ENCODE peak calls at places on chromosomes 12 and 14, in six cellular contexts. W is H1, R is HepG2, M is GM12891, Y is GM12878, V is K562. C is an unnamed sample.

GRCh38 chr12:113479578-113480335 is 8.1 kb upstream of the LHX5 start:
- DNase-seq in W (peak), R (peak), M (peak), Y (no peak), V (peak), C (no peak)

GRCh38 chr12:65908147-65908546 is 83.9 kb downstream of the HMGA2 start:
- DNase-seq in W (no peak), R (no peak), M (no peak), Y (no peak), V (no peak), C (no peak)

GRCh38 chr12:12734054-12734453 is 16.9 kb downstream of the CDKN1B start:
- DNase-seq in W (no peak), R (no peak), M (no peak), Y (no peak), V (no peak), C (no peak)

GRCh38 chr14:97036096-97036852 is 239.1 kb downstream of the VRK1 start:
- DNase-seq in W (no peak), R (no peak), M (no peak), Y (no peak), V (no peak), C (no peak)

GRCh38 chr12:11631288-11631687 is 18.2 kb upstream of the ETV6 start:
- DNase-seq in W (no peak), R (no peak), M (no peak), Y (no peak), V (no peak), C (no peak)

GRCh38 chr14:101363880-101364391 is 197.4 kb upstream of the DIO3 start:
- DNase-seq in W (no peak), R (no peak), M (no peak), Y (no peak), V (no peak), C (no peak)

GRCh38 chr14:66979083-66979974 is 209.9 kb upstream of the GARIN2 start:
- DNase-seq in W (no peak), R (no peak), M (no peak), Y (no peak), V (no peak), C (no peak)

GRCh38 chr14:40115583-40115982 is 683.4 kb upstream of the FBXO33 start:
- DNase-seq in W (no peak), R (no peak), M (no peak), Y (no peak), V (no peak), C (no peak)

GRCh38 chr14:80117876-80118275 is 93.4 kb downstream of the DIO2 start:
- DNase-seq in W (no peak), R (no peak), M (no peak), Y (no peak), V (no peak), C (no peak)

GRCh38 chr14:48333221-48333910 is 658.0 kb upstream of the MDGA2 start:
- DNase-seq in W (no peak), R (no peak), M (no peak), Y (no peak), V (no peak), C (no peak)

GRCh38 chr14:92224348-92224954 is 98.5 kb upstream of the SLC24A4 start:
- DNase-seq in W (no peak), R (no peak), M (no peak), Y (no peak), V (no peak), C (no peak)

GRCh38 chr14:47154276-47154797 is 502.8 kb upstream of the RPL10L start:
- DNase-seq in W (no peak), R (no peak), M (no peak), Y (no peak), V (no peak), C (no peak)

GRCh38 chr12:67764946-67765619 is 116.5 kb downstream of the DYRK2 start:
- DNase-seq in W (no peak), R (no peak), M (no peak), Y (no peak), V (no peak), C (no peak)

GRCh38 chr14:22820731-22821130 is 5.5 kb upstream of the SLC7A7 start:
- DNase-seq in W (no peak), R (no peak), M (no peak), Y (no peak), V (no peak), C (no peak)

GRCh38 chr12:77923882-77924281 is 93.2 kb downstream of the NAV3 start:
- DNase-seq in W (no peak), R (no peak), M (no peak), Y (no peak), V (no peak), C (no peak)

GRCh38 chr14:96145116-96145864 is 59.3 kb upstream of the BDKRB2 start:
- DNase-seq in W (peak), R (no peak), M (no peak), Y (no peak), V (no peak), C (no peak)

GRCh38 chr14:102951799-102952198 is 29.3 kb downstream of the AMN start:
- DNase-seq in W (no peak), R (no peak), M (no peak), Y (no peak), V (no peak), C (no peak)

GRCh38 chr12:49580572-49581535 is 12.9 kb upstream of the MCRS1 start:
- DNase-seq in W (peak), R (peak), M (peak), Y (no peak), V (peak), C (peak)

GRCh38 chr12:49585477-49586445 is 17.8 kb upstream of the MCRS1 start:
- DNase-seq in W (no peak), R (no peak), M (no peak), Y (no peak), V (no peak), C (no peak)

GRCh38 chr12:49582201-49582600 is 14.3 kb upstream of the MCRS1 start:
- DNase-seq in W (no peak), R (no peak), M (no peak), Y (no peak), V (no peak), C (no peak)

GRCh38 chr12:49583361-49584094 is 15.6 kb upstream of the MCRS1 start:
- DNase-seq in W (no peak), R (no peak), M (no peak), Y (no peak), V (no peak), C (no peak)

GRCh38 chr12:49582840-49583239 is 14.9 kb upstream of the MCRS1 start:
- DNase-seq in W (no peak), R (no peak), M (no peak), Y (no peak), V (no peak), C (no peak)
- TF ChIP-seq POLR2A in W (no peak), R (no peak), M (no peak), Y (no peak), V (no peak), C (no peak)

GRCh38 chr12:42474391-42474790 is 115.2 kb downstream of the PRICKLE1 start:
- DNase-seq in W (no peak), R (no peak), M (no peak), Y (no peak), V (no peak), C (no peak)
- TF ChIP-seq TAF1 in W (no peak), R (no peak), M (no peak), Y (no peak), V (no peak), C (no peak)

GRCh38 chr12:53571295-53571694 is 54.9 kb downstream of the ATF7 start:
- DNase-seq in W (no peak), R (no peak), M (no peak), Y (no peak), V (no peak), C (no peak)
- TF ChIP-seq POLR2A in W (no peak), R (no peak), M (no peak), Y (no peak), V (no peak), C (no peak)

GRCh38 chr12:50620050-50620974 is 115.5 kb downstream of the DIP2B start:
- DNase-seq in W (no peak), R (no peak), M (no peak), Y (no peak), V (no peak), C (no peak)
- TF ChIP-seq TAF1 in W (no peak), R (no peak), M (no peak), Y (no peak), V (no peak), C (no peak)

GRCh38 chr12:28191690-28192089 is 1.4 kb downstream of the CCDC91 start:
- DNase-seq in W (no peak), R (no peak), M (no peak), Y (no peak), V (peak), C (no peak)

GRCh38 chr12:28192145-28192544 is 1.9 kb downstream of the CCDC91 start:
- DNase-seq in W (no peak), R (no peak), M (no peak), Y (no peak), V (peak), C (no peak)

GRCh38 chr12:28189774-28190320 is 409 bp upstream of the CCDC91 start:
- DNase-seq in W (no peak), R (no peak), M (no peak), Y (no peak), V (no peak), C (no peak)

GRCh38 chr12:28191018-28191595 is 851 bp downstream of the CCDC91 start:
- DNase-seq in W (no peak), R (no peak), M (no peak), Y (no peak), V (peak), C (no peak)

DNA sequence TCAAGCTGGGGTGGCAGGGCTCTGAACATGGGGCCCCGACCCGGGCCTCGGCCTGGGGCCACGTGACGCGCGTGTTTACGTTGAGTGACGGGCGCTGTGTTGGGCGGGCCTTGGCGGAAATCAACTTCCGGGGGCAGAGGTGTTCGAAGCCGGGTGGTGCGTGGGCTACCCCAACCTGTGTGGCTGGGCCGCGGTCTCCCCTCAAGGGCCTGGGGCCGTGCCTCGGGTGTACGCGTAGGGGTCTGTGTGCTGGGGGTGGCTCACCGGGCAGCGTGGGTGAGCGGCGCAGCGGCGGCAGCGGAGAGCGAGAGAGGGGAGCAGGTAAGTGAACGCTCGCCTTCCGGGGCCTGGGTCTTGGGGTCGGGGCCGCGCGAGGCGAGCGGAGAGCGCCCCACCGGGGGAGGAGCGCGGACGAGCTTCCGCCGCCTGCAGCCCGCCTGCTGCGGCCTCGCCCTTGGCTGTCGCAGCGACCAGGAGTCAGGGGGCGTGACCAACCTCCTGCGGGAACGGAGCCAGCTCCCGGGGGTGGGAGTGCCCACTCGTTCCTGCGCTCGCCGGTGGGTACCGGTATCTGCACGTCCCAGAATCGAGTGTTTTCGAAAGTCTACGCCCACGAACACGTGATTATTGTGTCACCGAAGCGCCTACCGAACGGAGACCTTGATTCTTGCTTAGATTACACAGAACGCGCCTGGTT is at the start of gene CCDC91:
- DNase-seq in W (peak), R (peak), M (peak), Y (peak), V (peak), C (peak)
- TF ChIP-seq POLR2A in W (peak), R (peak), M (peak), Y (peak), V (peak), C (peak)

DNA sequence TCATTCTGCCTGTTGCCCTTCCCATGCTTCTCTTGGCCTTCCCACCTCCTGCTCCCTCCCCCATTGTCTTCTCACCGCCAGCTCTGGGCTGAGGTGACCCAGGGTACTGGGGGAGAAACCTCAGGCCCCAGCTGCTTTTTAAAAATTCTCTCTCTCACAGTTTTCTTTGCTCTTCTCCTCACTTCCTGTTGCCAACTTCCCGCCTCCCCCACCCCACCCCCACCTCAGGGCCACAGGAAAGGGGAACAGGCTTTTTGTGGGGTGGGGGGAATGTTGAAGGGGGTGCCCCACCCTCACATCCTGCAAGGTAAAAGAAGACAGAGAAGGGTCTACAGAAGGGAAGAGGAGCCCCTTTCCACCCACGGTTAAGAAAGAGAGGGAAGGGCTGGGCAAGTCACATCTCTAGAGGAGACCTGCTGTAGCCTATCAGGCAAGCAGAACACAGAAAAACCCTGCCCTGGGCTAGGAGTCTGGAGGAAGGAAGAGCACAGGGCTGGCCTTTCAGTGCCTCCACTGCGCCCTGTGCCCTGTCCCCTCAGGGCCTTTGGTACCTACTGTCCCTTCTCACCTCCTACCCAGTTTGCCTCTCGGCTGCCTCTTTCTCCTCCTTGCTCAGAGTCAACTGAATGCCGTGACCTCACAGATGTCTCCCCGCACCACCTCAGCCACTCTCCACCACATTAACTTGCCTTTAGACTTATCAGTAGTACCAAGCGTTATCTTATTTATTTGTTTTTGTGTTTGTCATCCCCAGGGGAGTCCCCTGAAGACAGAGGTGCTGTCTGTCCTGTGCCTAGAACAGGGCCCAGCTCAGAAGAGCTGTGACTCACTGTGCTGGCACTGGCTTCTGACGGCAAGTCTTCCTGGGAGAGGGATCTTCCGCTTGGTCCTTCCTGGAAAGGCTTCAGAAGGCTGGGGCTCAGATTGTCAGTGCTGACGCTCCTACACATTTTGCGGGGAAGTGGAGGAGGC is 1.7 kb downstream of the ARHGAP9 start:
- DNase-seq in W (no peak), R (no peak), M (no peak), Y (peak), V (peak), C (peak)
- TF ChIP-seq TAF1 in W (no peak), R (no peak), M (peak), Y (no peak), V (peak), C (no peak)

GRCh38 chr12:123972448-123973401 is at the start of the genes CCDC92 and ZNF664:
- DNase-seq in W (peak), R (peak), M (peak), Y (peak), V (peak), C (peak)
- TF ChIP-seq POLR2A in W (peak), R (peak), M (peak), Y (peak), V (no peak), C (peak)

DNA sequence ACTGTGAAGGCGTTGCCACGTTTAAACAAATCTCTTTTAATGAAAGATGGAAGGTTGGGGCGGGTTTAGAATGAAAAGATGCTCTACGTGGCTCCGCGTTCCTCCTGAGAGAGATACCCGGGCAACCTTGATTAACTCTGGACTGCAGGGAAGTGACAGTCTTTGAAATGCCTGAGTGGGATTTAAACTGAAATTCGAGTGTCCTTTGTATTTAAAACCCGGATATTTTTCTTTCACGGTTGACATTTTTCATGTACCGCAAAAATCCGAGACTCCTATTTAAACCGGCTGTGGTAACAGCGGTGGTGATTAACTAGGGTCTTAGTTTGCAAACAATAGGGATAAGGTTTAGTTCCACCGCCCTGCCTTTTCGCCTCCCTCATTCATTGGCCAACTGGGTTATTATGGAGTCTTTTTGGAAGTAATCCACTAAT is 697 bp downstream of the G2E3 start:
- DNase-seq in W (no peak), R (peak), M (peak), Y (no peak), V (no peak), C (no peak)
- TF ChIP-seq TAF1 in W (no peak), R (no peak), M (no peak), Y (no peak), V (no peak), C (no peak)

DNA sequence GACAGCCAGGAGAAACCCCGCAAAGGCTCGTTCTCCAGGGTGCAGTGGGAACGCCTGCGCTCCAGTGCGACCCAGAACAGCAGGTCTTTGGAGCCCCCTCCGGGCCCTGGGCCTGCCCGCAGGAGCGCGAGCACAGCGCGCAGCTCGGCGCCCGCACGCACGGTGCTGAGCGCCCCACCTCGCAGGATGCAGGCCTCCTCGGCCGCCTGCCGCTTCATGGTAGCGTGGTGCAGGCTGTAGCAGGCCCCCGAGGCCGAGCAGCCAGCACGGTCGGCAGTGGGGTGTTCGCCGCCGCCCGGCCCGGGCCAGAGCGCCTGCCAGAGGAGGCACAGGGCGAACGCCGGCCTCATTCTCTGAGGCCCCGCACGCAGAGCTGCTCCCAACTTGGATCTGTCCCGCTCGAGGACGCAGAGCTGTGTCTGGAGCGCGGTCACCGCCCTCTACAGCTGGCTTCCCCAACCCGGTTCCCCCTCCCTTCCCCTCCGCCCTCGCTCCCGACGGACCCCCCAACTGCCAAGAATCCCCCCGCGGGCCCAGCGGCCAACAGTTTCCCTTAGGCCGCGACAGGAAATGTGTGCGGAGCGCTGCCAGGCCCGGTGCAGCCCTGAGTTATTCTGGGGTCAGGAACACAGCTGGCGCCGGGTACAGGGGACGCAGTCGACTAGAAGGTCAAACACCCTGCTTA is at the start of gene CLEC14A:
- DNase-seq in W (peak), R (no peak), M (no peak), Y (no peak), V (no peak), C (no peak)
- TF ChIP-seq POLR2A in W (no peak), R (no peak), M (no peak), Y (no peak), V (no peak), C (no peak)

GRCh38 chr14:104747876-104748275 is 5.1 kb upstream of the SIVA1 start:
- DNase-seq in W (no peak), R (no peak), M (no peak), Y (no peak), V (no peak), C (no peak)
- TF ChIP-seq TAF1 in W (no peak), R (no peak), M (no peak), Y (no peak), V (no peak), C (no peak)

C was measured in GM12892.